ENCODE peak calls at places on chromosomes 5 and 9, in four cellular contexts. W, E, I and V are unnamed samples.

GRCh38 chr5:151362970-151363369 is 15.6 kb upstream of the SLC36A2 start:
- DNase-seq in E (no peak), W (no peak), I (no peak), V (no peak)

GRCh38 chr9:592225-592624 is 249.3 kb upstream of the DMRT1 start:
- DNase-seq in W (peak; percentile 54), I (no peak), E (no peak), V (no peak)

GRCh38 chr5:73674669-73675004 is 48.6 kb downstream of the ARHGEF28 start:
- DNase-seq in W (no peak), I (no peak), E (no peak), V (no peak)

GRCh38 chr5:14450055-14450524 is 131.5 kb upstream of the OTULINL start:
- DNase-seq in E (no peak), W (no peak), I (peak; percentile 92), V (no peak)

GRCh38 chr5:173391031-173391430 is 62.8 kb upstream of the STC2 start:
- DNase-seq in I (no peak), E (no peak), W (no peak), V (no peak)

GRCh38 chr5:8340261-8340660 is 471.3 kb downstream of the MTRR start:
- DNase-seq in W (no peak), I (no peak), E (no peak), V (no peak)

GRCh38 chr9:35923927-35924763 is 14.9 kb downstream of the SPAAR start:
- DNase-seq in E (peak; percentile 61), I (peak; percentile 96), W (no peak), V (peak; percentile 73)

GRCh38 chr9:78144663-78145377 is 91.1 kb upstream of the CEP78 start:
- DNase-seq in I (no peak), W (no peak), E (no peak), V (no peak)

GRCh38 chr5:139177809-139178581 is 20.2 kb downstream of the SIL1 start:
- DNase-seq in W (peak; percentile 53), E (no peak), I (peak; percentile 18), V (peak; percentile 68)

GRCh38 chr5:15425802-15426201 is 74.2 kb upstream of the FBXL7 start:
- DNase-seq in E (no peak), W (no peak), I (no peak), V (no peak)

GRCh38 chr5:133083901-133084300 is 32.1 kb downstream of the HSPA4 start:
- DNase-seq in W (no peak), I (peak; percentile 7), E (no peak), V (no peak)

GRCh38 chr5:3595102-3595961 is at the start of gene IRX1:
- DNase-seq in I (no peak), W (no peak), E (no peak), V (no peak)

GRCh38 chr5:172985596-172985995 is 2.0 kb downstream of the ATP6V0E1 start:
- DNase-seq in I (no peak), E (no peak), W (no peak), V (no peak)

GRCh38 chr5:134917070-134917831 is 12.3 kb downstream of the PCBD2 start:
- DNase-seq in E (peak; percentile 16), I (no peak), W (no peak), V (no peak)

GRCh38 chr5:172935096-172935495 is 24.1 kb upstream of the RPL26L1 start:
- DNase-seq in W (no peak), I (no peak), E (no peak), V (no peak)

GRCh38 chr5:97004423-97005060 is 68.7 kb downstream of the LNPEP start:
- DNase-seq in W (no peak), E (no peak), I (peak; percentile 10), V (no peak)

GRCh38 chr9:2464624-2465023 is 157.0 kb upstream of the VLDLR start:
- DNase-seq in E (no peak), W (no peak), I (no peak), V (no peak)

GRCh38 chr5:124743534-124744169 is 2.8 kb downstream of the ZNF608 start:
- DNase-seq in E (no peak), I (no peak), W (peak; percentile 59), V (no peak)

GRCh38 chr9:124377985-124378384 is 37.3 kb downstream of the PSMB7 start:
- DNase-seq in I (no peak), E (no peak), W (no peak), V (no peak)

GRCh38 chr9:85516976-85517637 is 224.6 kb downstream of the AGTPBP1 start:
- DNase-seq in W (no peak), I (no peak), E (no peak), V (no peak)

GRCh38 chr5:140005145-140005591 is 37.9 kb downstream of the NRG2 start:
- DNase-seq in I (no peak), W (no peak), E (no peak), V (no peak)

DNA sequence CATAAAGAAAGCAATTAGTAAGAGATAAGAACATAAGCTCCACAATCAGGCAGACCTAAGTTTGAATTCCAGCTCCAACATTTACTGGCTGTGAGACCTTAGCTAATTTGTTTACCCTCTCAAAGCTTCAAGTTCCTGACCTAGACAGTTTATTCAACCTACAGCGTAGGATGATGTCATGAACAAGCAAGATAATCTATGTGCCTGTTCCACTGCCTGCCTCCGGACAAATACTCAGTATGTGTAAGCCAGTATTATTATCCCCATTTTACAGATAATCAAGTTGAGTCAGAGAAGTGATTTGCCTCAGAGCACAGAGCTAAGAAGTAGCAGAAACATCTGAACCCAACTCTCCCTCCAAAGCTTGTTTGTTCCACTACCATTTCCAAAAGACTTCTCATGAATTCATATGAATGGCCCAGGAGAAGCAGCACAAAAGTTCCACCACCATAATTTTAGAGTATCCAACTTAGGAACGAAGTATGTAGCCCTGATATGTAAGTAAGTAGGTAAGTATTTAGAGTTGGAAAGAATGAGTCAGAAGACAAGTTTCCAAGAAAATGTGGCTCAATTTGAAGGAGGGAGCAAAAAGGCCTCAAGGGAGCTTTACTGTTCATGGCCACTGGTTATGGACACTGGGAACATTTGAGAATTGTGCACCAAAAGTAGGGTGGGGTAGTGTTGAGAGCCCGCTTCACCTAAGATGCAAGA is 398.2 kb downstream of the NFIB start:
- DNase-seq in W (no peak), I (peak; percentile 35), E (no peak), V (no peak)
- H3K27ac ChIP-seq in W (no peak overlapping the region), I (no peak overlapping the region), E (no peak overlapping the region), V (no peak overlapping the region)

GRCh38 chr9:33446507-33447403 is 638 bp downstream of the AQP3 start:
- DNase-seq in I (peak; percentile 72), W (peak; percentile 56), E (peak; percentile 65), V (peak; percentile 43)
- TF ChIP-seq POLR2A in I (no peak), W (no peak), E (no peak), V (no peak)

GRCh38 chr9:8365466-8366160 is 566.0 kb upstream of the DMAC1 start:
- DNase-seq in W (no peak), E (no peak), I (no peak), V (no peak)

GRCh38 chr9:8362250-8362649 is 562.7 kb upstream of the DMAC1 start:
- DNase-seq in I (no peak), E (no peak), W (no peak), V (no peak)

GRCh38 chr9:8365029-8365428 is 565.5 kb upstream of the DMAC1 start:
- DNase-seq in E (no peak), W (no peak), I (peak; percentile 76), V (no peak)

GRCh38 chr9:8364021-8364782 is 564.6 kb upstream of the DMAC1 start:
- DNase-seq in W (no peak), I (no peak), E (no peak), V (no peak)

DNA sequence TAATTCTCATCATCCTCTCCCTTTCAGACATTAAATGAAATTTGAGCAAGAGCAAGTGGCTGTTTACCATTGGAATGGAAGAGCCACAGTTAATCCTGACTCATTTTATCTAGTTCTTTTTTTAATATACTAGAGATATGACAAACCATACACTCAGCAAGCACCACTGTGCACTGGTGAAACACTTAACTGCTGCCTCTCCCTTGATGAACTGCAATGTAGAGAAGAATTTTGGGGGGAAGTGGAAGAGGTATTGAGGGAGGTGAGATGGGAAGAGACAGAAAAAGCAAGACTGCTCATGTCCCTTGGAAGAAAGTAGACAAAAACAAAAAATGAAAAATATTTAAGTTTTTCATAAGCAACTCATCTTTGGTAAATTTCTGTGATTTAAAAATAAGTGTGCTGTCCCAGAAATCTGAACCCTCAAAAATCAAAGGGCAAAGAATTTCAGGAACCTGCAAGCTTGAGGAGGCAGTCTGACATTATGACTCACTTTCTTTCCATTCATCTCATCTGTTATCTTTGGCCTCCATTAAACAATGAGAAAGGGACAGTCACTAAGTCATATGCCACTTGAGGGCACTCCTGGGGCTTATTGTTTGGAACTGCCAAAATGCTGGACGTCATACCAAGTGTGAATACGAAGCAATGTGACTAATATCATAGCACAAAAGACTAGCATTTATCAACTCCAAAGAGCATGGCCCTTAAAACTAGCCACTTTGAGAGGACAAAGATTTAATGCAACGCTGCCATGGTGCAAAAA is 566.8 kb upstream of the DMAC1 start:
- DNase-seq in I (peak; percentile 35), E (no peak), W (no peak), V (no peak)
- H3K9me3 ChIP-seq in I (no peaks in the 10 kb centered on the region), E (no peaks in the 10 kb centered on the region), W (no peaks in the 10 kb centered on the region), V (no peaks in the 10 kb centered on the region)

GRCh38 chr5:170751631-170752030 is 31.9 kb upstream of the GABRP start:
- DNase-seq in I (no peak), W (no peak), E (no peak), V (no peak)

GRCh38 chr5:170753311-170753710 is 30.2 kb upstream of the GABRP start:
- DNase-seq in E (no peak), W (no peak), I (no peak), V (no peak)

GRCh38 chr5:170749911-170750431 is 33.6 kb upstream of the GABRP start:
- DNase-seq in I (no peak), W (peak; percentile 29), E (no peak), V (no peak)

GRCh38 chr5:170755679-170756456 is 27.7 kb upstream of the GABRP start:
- DNase-seq in I (no peak), E (no peak), W (peak; percentile 52), V (no peak)

GRCh38 chr5:170752257-170753215 is 31.0 kb upstream of the GABRP start:
- DNase-seq in W (peak; percentile 15), E (no peak), I (no peak), V (no peak)
- H3K27ac ChIP-seq in W (no peak overlapping the region), E (no peak overlapping the region), I (no peak overlapping the region), V (no peak overlapping the region)

GRCh38 chr5:141669519-141669918 is 12.5 kb downstream of the ARAP3 start:
- DNase-seq in E (no peak), I (no peak), W (no peak), V (no peak)
- TF ChIP-seq POLR2A in E (no peak), I (no peak), W (no peak), V (no peak)

GRCh38 chr5:13408616-13409015 is 535.9 kb downstream of the DNAH5 start:
- DNase-seq in I (no peak), E (no peak), W (no peak), V (no peak)

GRCh38 chr5:13403351-13403750 is 541.1 kb downstream of the DNAH5 start:
- DNase-seq in E (no peak), I (no peak), W (no peak), V (no peak)
- H3K9me3 ChIP-seq in E (no peaks in the 10 kb centered on the region), I (no peaks in the 10 kb centered on the region), W (no peaks in the 10 kb centered on the region), V (no peaks in the 10 kb centered on the region)